ENCODE peak calls at places on chromosomes 6 and 20, in seven cellular contexts. N is suprapubic skin, I is NB4, A is IMR-90, R is adrenal gland, L is lower leg skin, Q is breast epithelium. K is an unnamed sample.

GRCh38 chr20:8790442-8791074 is 278.3 kb upstream of the PLCB4 start:
- DNase-seq in L (peak), R (peak), Q (no peak), I (peak), N (no peak), A (peak), K (peak)

GRCh38 chr6:107361568-107362270 is 97.6 kb downstream of the PDSS2 start:
- DNase-seq in R (no peak), N (no peak), Q (no peak), I (no peak), L (no peak), A (peak), K (no peak)

GRCh38 chr20:22920898-22921297 is 114.2 kb upstream of the SSTR4 start:
- DNase-seq in R (no peak), L (no peak), Q (no peak), I (no peak), N (no peak), A (no peak), K (no peak)

GRCh38 chr6:3849681-3850450 is 693 bp downstream of the FAM50B start:
- DNase-seq in A (no peak), N (peak), L (no peak), Q (no peak), R (peak), I (peak), K (peak)

GRCh38 chr6:22036267-22036666 is 260.6 kb downstream of the PRL start:
- DNase-seq in A (peak), R (no peak), I (no peak), Q (no peak), L (no peak), N (no peak), K (no peak)

GRCh38 chr6:134949927-134950326 is at the start of gene ALDH8A1:
- DNase-seq in L (no peak), Q (no peak), I (no peak), R (no peak), N (no peak), A (no peak), K (no peak)

GRCh38 chr20:19815553-19815991 is 57.5 kb downstream of the RIN2 start:
- DNase-seq in I (peak), R (peak), A (peak), N (no peak), L (no peak), Q (no peak), K (no peak)

GRCh38 chr6:137024172-137024990 is 20.4 kb downstream of the IL20RA start:
- DNase-seq in A (no peak), L (no peak), R (no peak), Q (no peak), N (no peak), I (no peak), K (no peak)

GRCh38 chr20:51488331-51488730 is 54.2 kb downstream of the NFATC2 start:
- DNase-seq in A (no peak), Q (no peak), N (no peak), R (no peak), L (no peak), I (peak), K (no peak)

GRCh38 chr6:45026003-45026516 is 302.1 kb upstream of the RUNX2 start:
- DNase-seq in L (no peak), R (no peak), I (peak), Q (no peak), A (peak), N (no peak), K (no peak)

GRCh38 chr6:139832906-139833305 is 458.5 kb upstream of the CITED2 start:
- DNase-seq in I (no peak), Q (no peak), R (no peak), A (no peak), N (no peak), L (no peak), K (no peak)

GRCh38 chr20:21102252-21102609 is 3.9 kb downstream of the LINC00237 start:
- DNase-seq in R (no peak), N (no peak), I (peak), L (peak), Q (no peak), A (no peak), K (peak)

GRCh38 chr6:37239950-37240713 is 17.4 kb upstream of the TBC1D22B start:
- DNase-seq in R (peak), A (peak), Q (peak), I (peak), N (peak), L (peak), K (peak)

GRCh38 chr6:150720774-150721233 is 121.1 kb downstream of the PLEKHG1 start:
- DNase-seq in N (no peak), L (no peak), R (no peak), A (no peak), I (peak), Q (no peak), K (no peak)

GRCh38 chr6:162195441-162195840 is 532.1 kb downstream of the PRKN start:
- DNase-seq in A (no peak), I (no peak), N (no peak), Q (no peak), R (no peak), L (no peak), K (no peak)

GRCh38 chr6:107493158-107494057 is 3.5 kb downstream of the SOBP start:
- DNase-seq in R (peak), N (no peak), L (no peak), Q (no peak), A (peak), I (peak), K (no peak)

GRCh38 chr6:98525860-98526259 is 308.5 kb upstream of the POU3F2 start:
- DNase-seq in L (no peak), I (no peak), N (no peak), R (no peak), Q (no peak), A (no peak), K (no peak)

GRCh38 chr6:151374024-151374423 is 17.3 kb downstream of the ZBTB2 start:
- DNase-seq in N (no peak), Q (no peak), R (peak), I (peak), A (no peak), L (no peak), K (no peak)

GRCh38 chr6:155248021-155249001 is 15.5 kb upstream of the CLDN20 start:
- DNase-seq in N (no peak), A (peak), I (peak), Q (peak), R (peak), L (peak), K (no peak)

GRCh38 chr6:155247618-155248017 is 16.2 kb upstream of the CLDN20 start:
- DNase-seq in Q (no peak), A (peak), N (no peak), L (no peak), I (no peak), R (no peak), K (no peak)

GRCh38 chr6:155245871-155246270 is 17.9 kb upstream of the CLDN20 start:
- DNase-seq in R (no peak), Q (no peak), I (no peak), L (no peak), N (no peak), A (no peak), K (no peak)

GRCh38 chr6:155245193-155245592 is 18.6 kb upstream of the CLDN20 start:
- DNase-seq in A (no peak), L (no peak), R (no peak), I (no peak), Q (no peak), N (no peak), K (no peak)

DNA sequence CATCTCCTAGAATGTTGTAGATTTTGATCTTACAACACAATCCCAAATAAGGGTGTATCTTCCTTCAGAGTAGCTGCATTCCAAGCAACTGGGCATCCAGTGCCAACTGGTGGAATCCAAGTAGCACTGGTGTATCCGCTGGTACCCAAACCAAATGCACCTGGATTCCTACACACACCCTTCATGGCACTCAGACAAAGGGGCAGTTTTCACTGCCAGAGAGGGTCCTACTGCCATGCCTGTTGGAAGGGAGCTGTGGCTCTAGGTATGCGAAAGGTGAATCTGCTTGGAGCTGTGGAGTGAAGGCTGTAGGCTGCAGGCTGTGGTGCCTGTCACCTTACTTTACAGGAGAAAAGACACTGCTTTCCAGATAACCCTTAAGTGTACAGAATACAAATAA is 17.0 kb upstream of the CLDN20 start:
- DNase-seq in A (no peak), R (no peak), L (no peak), I (no peak), Q (no peak), N (no peak), K (no peak)
- TF ChIP-seq POLR2A in A (no peak), R (no peak), L (no peak), I (no peak), Q (no peak), N (no peak), K (no peak)

GRCh38 chr6:108562503-108562993 is 1.8 kb downstream of the FOXO3 start:
- DNase-seq in Q (peak), A (peak), R (peak), L (peak), I (peak), N (peak), K (peak)
- TF ChIP-seq POLR2A in Q (peak), A (no peak), R (no peak), L (no peak), I (no peak), N (no peak), K (peak)

GRCh38 chr6:158999669-159000403 is at the start of gene RSPH3:
- DNase-seq in Q (peak), A (peak), N (peak), R (peak), L (peak), I (peak), K (peak)
- TF ChIP-seq POLR2A in Q (no peak), A (no peak), N (no peak), R (peak), L (no peak), I (peak), K (peak)

DNA sequence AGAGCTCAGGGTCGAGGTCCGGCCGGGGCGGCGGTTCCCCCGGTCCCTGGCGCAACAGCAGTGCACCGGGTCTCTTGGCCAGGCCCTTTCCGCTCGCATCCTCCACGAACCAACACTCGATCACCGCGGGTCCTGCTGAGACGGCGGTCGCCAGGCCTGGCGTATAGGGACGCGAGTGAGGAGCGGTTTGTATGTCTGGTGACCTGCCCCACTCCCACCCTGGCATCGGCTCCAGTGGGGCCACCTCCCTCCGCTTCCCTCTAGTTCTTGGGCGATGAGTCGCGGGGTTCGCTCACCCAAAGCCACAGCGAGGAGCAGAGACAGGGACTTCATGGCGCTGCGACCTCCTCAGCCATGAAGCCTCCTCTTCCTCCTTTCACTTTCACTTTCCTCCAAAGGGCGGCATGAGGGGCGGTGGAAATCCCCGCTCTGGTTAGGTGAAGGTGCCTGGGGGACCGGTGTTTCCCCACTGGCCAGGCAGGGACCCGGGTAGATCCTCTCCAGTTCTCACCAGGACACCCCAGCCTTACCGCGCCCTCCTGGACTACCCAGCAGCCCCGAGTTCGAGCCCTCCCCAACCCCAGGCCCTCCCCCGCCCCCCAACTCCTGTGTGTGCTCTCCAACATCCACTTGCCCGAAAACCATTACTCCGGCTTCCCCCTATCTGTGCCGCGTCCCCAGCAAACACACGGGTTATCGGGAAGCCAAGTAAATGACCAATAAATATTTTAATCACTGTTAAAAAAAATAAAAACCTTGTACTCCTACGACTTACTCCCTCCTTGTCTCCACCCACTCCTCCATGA is at the start of gene TAPBP:
- DNase-seq in L (no peak), Q (peak), I (peak), N (peak), A (peak), R (peak), K (peak)
- TF ChIP-seq POLR2A in L (no peak), Q (peak), I (peak), N (no peak), A (peak), R (peak), K (peak)

GRCh38 chr6:10386756-10387654 is 27.9 kb downstream of the TFAP2A start:
- DNase-seq in Q (no peak), L (no peak), I (no peak), N (no peak), A (no peak), R (no peak), K (no peak)

GRCh38 chr6:10386260-10386659 is 28.6 kb downstream of the TFAP2A start:
- DNase-seq in Q (no peak), R (no peak), A (no peak), I (no peak), N (no peak), L (no peak), K (no peak)

GRCh38 chr6:10384333-10384718 is 30.5 kb downstream of the TFAP2A start:
- DNase-seq in L (no peak), Q (no peak), R (no peak), N (no peak), I (no peak), A (no peak), K (no peak)

GRCh38 chr6:10384719-10385511 is 30.0 kb downstream of the TFAP2A start:
- DNase-seq in R (no peak), Q (no peak), I (no peak), L (no peak), N (no peak), A (no peak), K (no peak)

DNA sequence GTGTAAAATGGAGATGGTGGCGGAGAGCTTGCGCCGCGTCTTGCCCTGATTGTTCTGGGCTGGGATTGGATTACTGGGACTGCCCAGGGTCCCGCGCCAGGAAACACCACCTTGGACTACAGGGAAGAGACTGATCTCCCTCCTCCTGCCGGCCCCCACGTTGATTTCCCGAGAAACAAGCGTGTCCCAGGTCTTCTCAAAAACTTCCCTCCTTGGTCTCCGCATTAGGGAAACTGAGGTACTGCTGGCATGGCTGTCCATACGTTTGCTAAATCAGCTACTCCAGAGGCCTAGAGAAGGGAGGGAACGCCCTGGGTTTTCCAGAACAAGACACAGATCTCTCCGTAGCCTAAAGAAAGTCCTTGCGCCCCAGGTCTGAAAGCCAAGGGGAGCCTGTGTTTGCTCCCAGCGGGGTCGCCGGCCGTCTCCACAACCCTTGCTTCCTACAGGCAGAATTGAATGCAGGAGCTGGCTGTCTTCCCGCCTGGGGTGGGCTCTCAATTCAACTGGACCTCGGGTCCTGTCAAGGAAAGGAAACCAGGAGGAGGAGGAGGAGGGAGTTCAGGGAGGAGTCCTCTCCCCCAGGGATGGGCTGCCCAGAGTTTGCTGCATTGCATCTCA is 29.3 kb downstream of the TFAP2A start:
- DNase-seq in Q (no peak), L (no peak), I (no peak), R (no peak), A (no peak), N (no peak), K (no peak)
- TF ChIP-seq POLR2A in Q (no peak), L (no peak), I (no peak), R (no peak), A (no peak), N (no peak), K (no peak)

DNA sequence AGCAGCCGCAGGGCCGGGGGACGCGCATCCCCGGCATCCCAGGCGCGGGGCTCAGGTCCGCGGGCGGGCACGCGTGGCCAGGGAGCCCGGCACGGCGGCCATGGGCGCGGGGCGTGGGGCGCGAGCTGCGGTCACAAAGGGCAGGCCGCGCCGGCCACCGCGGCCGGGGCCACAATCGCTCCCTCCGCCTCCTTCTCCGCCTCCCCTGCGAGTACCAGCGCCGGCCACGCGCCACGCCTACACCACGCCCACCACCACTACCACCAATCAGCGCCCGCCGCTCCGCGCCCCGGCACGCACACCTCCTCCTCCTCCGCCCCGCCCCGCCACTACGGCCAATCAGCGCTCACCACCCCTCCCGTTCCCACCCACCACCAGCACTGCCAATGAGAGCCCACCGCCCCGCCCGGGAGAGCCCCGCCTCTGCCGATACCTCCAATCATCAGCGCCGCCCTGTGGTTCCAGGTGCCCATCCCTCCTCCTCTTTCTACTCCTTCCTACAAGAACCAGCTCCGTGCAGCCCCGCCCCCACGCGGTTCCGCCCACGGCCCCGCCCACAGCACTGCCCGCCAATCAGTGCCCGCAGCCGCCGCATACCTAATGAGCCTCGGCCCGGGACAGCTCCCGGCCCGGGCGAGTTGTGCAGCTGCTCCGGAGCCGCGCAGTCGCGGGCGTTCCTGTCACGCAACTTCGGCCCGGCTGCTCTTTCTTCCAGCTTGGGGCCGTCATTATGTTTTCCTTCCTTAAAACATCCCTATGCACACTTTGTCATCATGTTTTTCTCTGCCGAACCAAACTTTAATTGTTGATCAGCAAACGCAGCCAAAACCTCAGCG is at the start of gene RPS6KA2:
- DNase-seq in A (peak), Q (peak), I (peak), N (peak), L (peak), R (peak), K (peak)
- TF ChIP-seq POLR2A in A (peak), Q (peak), I (no peak), N (peak), L (no peak), R (peak), K (peak)

DNA sequence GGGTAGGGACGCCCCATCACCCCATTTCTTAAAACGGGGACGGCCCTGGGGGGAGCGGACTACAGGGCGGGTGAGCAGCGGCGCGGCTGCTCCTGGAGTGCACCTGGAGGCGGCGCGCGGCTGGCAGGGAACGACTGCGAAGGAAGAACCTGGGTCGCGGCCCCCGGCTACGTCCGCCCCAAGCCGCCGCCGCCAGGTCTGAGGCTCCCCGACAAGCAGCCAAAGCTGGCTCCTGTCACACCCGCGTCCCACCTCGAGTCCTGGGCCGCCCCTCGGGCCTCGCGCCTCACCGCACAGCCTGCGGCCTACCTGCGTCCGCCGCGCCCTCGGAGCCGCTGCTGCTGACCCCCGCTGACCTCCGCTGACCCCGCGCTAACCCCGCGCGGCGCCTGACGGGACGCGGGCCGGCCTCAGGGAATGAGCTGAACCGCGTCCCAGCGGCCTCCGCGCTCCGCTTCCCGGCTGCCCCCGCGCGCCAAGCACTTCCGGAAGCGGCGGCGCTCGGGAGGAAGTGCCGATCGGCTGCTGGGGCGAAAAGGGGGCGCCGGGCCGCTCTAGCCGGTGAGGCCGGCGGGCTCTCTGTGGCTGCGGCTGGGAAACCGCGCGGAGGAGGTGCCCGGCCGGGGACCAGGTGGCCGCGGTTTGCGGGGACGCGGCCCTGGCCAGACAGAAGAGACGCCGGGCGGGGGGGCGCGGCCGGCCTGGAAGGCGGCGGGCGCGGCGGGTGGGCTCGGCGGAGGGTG is at the start of the genes ARFRP1 and ZGPAT:
- DNase-seq in Q (peak), I (peak), A (peak), N (peak), L (peak), R (peak), K (peak)
- TF ChIP-seq POLR2A in Q (peak), I (no peak), A (peak), N (no peak), L (no peak), R (peak), K (peak)

DNA sequence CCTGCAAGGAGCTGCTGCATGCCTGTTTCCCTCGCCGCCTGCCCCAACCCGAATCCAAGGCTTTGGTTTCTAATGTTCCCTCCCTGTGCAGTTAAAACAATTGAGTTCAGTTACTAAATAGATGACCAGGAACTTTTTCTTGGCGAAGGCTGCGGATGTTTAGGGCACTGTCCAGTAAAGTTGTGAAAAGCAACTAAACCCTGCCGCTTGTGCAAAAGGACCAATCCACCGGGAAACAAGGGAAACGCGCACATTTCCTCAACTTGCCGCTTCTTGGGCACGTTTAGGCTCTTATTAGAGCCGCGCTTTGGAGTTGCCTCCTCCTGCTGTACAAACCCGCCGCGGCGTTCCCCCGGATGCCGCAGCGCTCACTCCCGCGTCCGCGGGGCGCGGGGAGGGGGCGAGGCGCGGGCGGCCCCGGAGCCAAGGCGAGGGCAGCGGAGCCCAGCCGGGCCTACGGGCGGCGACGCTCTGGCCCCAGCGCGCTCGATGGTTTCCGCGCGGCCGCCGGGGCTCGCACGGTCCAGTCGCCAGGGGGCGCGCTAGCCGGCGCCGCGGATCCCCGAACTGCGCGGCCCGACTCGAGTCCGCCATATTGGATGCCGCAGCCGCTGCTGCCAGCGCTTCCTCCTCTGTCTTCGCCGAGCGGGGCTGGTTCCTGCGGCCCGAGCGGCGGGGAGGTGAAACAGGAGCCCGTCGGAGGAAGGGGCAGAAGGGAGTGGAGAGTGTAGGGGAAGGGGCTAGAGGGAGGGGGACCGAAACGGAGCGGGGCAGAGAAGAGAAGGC is at the start of gene SCAF8:
- DNase-seq in I (peak), A (peak), N (peak), R (peak), L (peak), Q (peak), K (peak)
- TF ChIP-seq POLR2A in I (peak), A (peak), N (no peak), R (peak), L (no peak), Q (no peak), K (peak)

K was measured in erythroblast.